ENCODE peak calls at places on chromosomes 1 and 21, in nine cellular contexts. P, D, U, J, H, A, I, B and N are unnamed samples. For H3K36me3, the result is how much of the 10 kb centered on the place peaks cover.

GRCh38 chr1:50279622-50280320 is 143.5 kb downstream of the DMRTA2 start:
- DNase-seq in P (no peak), D (peak), U (peak), J (no peak), H (peak), A (no peak), I (no peak), B (peak), N (peak)

GRCh38 chr1:209688746-209689234 is 13.6 kb downstream of the G0S2 start:
- DNase-seq in P (no peak), D (no peak), U (no peak), J (no peak), H (no peak), A (no peak), I (no peak), B (no peak), N (peak)

GRCh38 chr1:84960371-84960770 is 36.5 kb downstream of the MCOLN2 start:
- DNase-seq in P (no peak), D (no peak), U (no peak), J (no peak), H (no peak), A (no peak), I (no peak), B (no peak), N (peak)

GRCh38 chr1:21072721-21073120 is 104.0 kb downstream of the EIF4G3 start:
- DNase-seq in P (no peak), D (no peak), U (no peak), J (no peak), H (no peak), A (no peak), I (no peak), B (no peak), N (peak)

GRCh38 chr1:7117599-7118281 is 332.5 kb downstream of the CAMTA1 start:
- DNase-seq in P (peak), D (no peak), U (no peak), J (no peak), H (peak), A (no peak), I (peak), B (peak), N (peak)

GRCh38 chr1:19596719-19597462 is 47.2 kb upstream of the NBL1 start:
- DNase-seq in P (peak), D (peak), U (peak), J (peak), H (peak), A (peak), I (peak), B (peak), N (peak)

GRCh38 chr1:12078938-12079861 is 16.1 kb downstream of the TNFRSF8 start:
- DNase-seq in P (peak), D (peak), U (peak), J (peak), H (peak), A (no peak), I (no peak), B (peak), N (peak)

GRCh38 chr1:51336711-51337110 is 6.3 kb upstream of the TTC39A start:
- DNase-seq in P (no peak), D (no peak), U (no peak), J (no peak), H (no peak), A (no peak), I (no peak), B (no peak), N (no peak)

GRCh38 chr1:94903318-94904009 is 23.4 kb downstream of the CNN3 start:
- DNase-seq in P (no peak), D (no peak), U (no peak), J (no peak), H (no peak), A (no peak), I (no peak), B (no peak), N (no peak)

GRCh38 chr1:219587817-219588561 is 24.9 kb downstream of the ZC3H11B start:
- DNase-seq in P (no peak), D (no peak), U (no peak), J (no peak), H (no peak), A (no peak), I (no peak), B (no peak), N (peak)

GRCh38 chr1:109910123-109910962 is at the start of gene CSF1:
- DNase-seq in P (no peak), D (peak), U (peak), J (peak), H (peak), A (peak), I (peak), B (peak), N (peak)

GRCh38 chr1:22851517-22851916 is 121.1 kb downstream of the LACTBL1 start:
- DNase-seq in P (no peak), D (no peak), U (no peak), J (no peak), H (no peak), A (no peak), I (no peak), B (no peak), N (no peak)

GRCh38 chr1:183515002-183515689 is 42.8 kb downstream of the SMG7 start:
- DNase-seq in P (no peak), D (no peak), U (no peak), J (no peak), H (no peak), A (no peak), I (no peak), B (no peak), N (peak)

DNA sequence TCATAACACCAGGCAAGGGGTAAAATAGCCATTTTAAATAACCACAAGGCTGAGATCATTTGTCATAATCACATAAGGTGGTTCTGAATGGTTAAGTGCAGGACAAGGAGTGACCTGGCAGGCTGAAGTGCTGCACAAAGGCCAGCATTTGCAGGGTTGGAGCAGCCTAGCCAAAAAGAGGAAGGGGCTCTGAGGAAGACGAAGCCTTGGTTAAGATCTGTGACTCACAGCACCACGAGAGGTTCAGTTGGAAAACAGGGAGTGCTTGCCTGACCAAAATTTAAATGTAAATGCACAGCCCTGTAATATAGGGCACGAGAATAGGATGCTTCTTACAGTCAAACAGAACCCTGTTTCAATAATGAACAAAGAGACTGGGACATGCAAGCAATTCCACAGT is 12.1 kb downstream of the ATP5PF start:
- DNase-seq in P (no peak), D (no peak), U (no peak), J (no peak), H (no peak), A (no peak), I (no peak), B (no peak), N (no peak)
- H3K36me3 ChIP-seq in P (under half), D (under half), U (half or more), J (under half), H (under half), A (half or more), I (under half), B (under half), N (half or more)

DNA sequence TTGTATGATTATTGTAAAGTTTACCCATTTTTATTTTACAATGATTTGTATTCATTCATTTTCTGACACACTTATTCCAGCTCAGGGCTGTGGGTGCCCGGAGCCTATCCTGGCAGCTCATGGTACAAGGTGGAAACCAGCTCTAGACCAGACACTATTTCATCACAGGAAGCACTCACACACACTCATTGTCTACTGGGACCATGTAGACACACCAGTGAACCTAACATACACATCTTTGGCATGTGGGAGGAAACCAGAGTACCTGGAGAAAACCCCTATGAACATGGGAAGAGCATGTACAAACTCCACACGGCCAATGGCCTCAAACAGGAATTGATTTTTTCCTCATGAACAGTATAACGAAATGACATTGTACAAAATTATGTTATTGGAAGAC is 2.4 kb downstream of the DTL start:
- DNase-seq in P (no peak), D (no peak), U (no peak), J (no peak), H (no peak), A (no peak), I (no peak), B (no peak), N (no peak)
- H3K36me3 ChIP-seq in P (under half), D (under half), U (under half), J (under half), H (under half), A (under half), I (under half), B (under half), N (under half)

GRCh38 chr1:44336668-44337067 is 18.4 kb downstream of the ERI3 start:
- DNase-seq in P (no peak), D (no peak), U (no peak), J (no peak), H (no peak), A (no peak), I (no peak), B (no peak), N (no peak)
- H3K36me3 ChIP-seq in P (under half), D (under half), U (half or more), J (under half), H (under half), A (half or more), I (under half), B (under half), N (under half)

DNA sequence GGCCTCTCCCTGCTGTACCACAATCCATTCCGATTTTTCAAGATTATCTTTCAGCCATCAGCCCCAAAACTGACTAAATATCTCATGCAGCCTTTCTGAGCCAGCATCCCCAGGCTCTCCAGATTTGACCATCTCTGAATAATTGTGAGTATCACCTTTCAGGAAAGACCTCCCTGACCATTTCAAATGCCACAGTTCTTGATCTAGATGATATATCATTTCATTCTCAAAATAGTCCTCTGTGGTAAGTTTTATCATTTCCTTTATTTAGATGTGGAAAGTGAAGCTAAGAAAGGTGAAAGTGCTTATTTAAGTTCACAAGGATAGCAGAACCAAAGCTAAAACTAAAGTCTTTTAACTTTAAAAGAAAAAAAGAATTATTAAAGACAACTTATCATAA is 244.0 kb downstream of the PLPP3 start:
- DNase-seq in P (no peak), D (no peak), U (no peak), J (no peak), H (no peak), A (no peak), I (no peak), B (no peak), N (no peak)
- H3K36me3 ChIP-seq in P (under half), D (under half), U (under half), J (under half), H (under half), A (under half), I (under half), B (under half), N (under half)

GRCh38 chr1:43547538-43548072 is 16.9 kb downstream of the PTPRF start:
- DNase-seq in P (no peak), D (no peak), U (no peak), J (no peak), H (no peak), A (no peak), I (no peak), B (no peak), N (no peak)

GRCh38 chr1:43546388-43547100 is 15.9 kb downstream of the PTPRF start:
- DNase-seq in P (no peak), D (no peak), U (no peak), J (no peak), H (no peak), A (no peak), I (no peak), B (no peak), N (no peak)

GRCh38 chr1:43543567-43543966 is 12.9 kb downstream of the PTPRF start:
- DNase-seq in P (no peak), D (no peak), U (no peak), J (no peak), H (no peak), A (no peak), I (no peak), B (no peak), N (no peak)

GRCh38 chr1:43545686-43546387 is 15.2 kb downstream of the PTPRF start:
- DNase-seq in P (no peak), D (peak), U (peak), J (no peak), H (peak), A (no peak), I (peak), B (peak), N (no peak)

GRCh38 chr1:43545321-43545685 is 14.6 kb downstream of the PTPRF start:
- DNase-seq in P (no peak), D (no peak), U (no peak), J (no peak), H (no peak), A (no peak), I (no peak), B (no peak), N (no peak)
- H3K36me3 ChIP-seq in P (under half), D (under half), U (under half), J (under half), H (under half), A (under half), I (under half), B (under half), N (under half)

GRCh38 chr1:161115132-161115711 is 2.6 kb downstream of the PFDN2 start:
- DNase-seq in P (peak), D (no peak), U (no peak), J (no peak), H (no peak), A (no peak), I (no peak), B (no peak), N (no peak)

GRCh38 chr1:161117681-161118581 is at the start of the genes NIT1 and PFDN2:
- DNase-seq in P (peak), D (peak), U (peak), J (peak), H (peak), A (peak), I (peak), B (peak), N (peak)

GRCh38 chr1:161119017-161119378 is 1.1 kb downstream of the NIT1 start:
- DNase-seq in P (no peak), D (no peak), U (peak), J (no peak), H (peak), A (peak), I (peak), B (peak), N (no peak)

GRCh38 chr1:161113915-161114314 is 3.9 kb downstream of the PFDN2 start:
- DNase-seq in P (no peak), D (no peak), U (no peak), J (no peak), H (no peak), A (no peak), I (no peak), B (no peak), N (no peak)

DNA sequence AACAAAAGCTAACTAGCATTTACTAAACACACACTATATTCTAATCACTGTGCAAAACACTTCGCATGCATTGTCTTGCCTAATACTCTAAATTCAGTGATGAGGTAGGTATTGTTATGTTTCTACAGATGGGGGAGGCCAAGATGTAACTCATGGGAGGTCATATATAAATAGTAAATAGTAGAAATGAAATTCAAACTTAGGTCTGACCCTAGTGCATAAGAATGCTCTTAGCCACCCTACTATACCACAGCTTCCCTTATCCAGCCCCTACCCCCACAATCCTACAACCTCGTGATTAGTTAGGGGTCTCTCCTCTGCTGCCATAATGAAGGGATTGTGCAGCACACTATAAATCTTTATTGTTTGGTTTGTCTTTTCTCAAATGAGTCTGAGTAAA is 3.3 kb downstream of the PFDN2 start:
- DNase-seq in P (no peak), D (no peak), U (no peak), J (no peak), H (no peak), A (no peak), I (no peak), B (no peak), N (no peak)
- H3K36me3 ChIP-seq in P (under half), D (under half), U (under half), J (under half), H (under half), A (under half), I (under half), B (under half), N (under half)

DNA sequence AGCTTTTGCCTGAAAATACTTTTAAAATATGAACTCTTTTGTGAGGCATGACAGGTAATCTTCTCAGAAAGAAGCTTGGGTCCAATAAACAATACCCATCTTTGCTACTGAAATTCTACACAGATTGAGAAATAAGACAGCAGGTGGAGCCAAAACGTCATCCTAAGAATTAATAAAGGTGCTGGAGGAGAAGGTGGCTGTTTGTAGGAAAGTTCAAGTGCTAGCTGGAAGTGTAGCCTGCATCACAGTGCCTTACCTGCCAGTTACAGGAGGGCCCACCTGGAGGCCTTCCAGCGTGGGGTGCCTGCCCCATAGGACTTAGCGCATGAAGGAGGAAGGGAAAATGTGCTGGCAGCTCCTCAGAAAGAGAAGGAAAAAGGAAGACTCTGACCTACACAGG is 93.7 kb downstream of the TTC3 start:
- DNase-seq in P (peak), D (no peak), U (no peak), J (no peak), H (no peak), A (no peak), I (no peak), B (peak), N (no peak)
- H3K36me3 ChIP-seq in P (half or more), D (under half), U (half or more), J (under half), H (under half), A (half or more), I (under half), B (under half), N (half or more)

GRCh38 chr21:44700101-44701022 is 3.4 kb downstream of the KRTAP10-12 start:
- DNase-seq in P (no peak), D (peak), U (no peak), J (peak), H (no peak), A (no peak), I (no peak), B (no peak), N (no peak)
- H3K36me3 ChIP-seq in P (under half), D (under half), U (under half), J (under half), H (under half), A (under half), I (under half), B (under half), N (under half)

GRCh38 chr21:45477176-45478114 is 64.8 kb downstream of the SLC19A1 start:
- DNase-seq in P (no peak), D (no peak), U (no peak), J (no peak), H (no peak), A (no peak), I (no peak), B (no peak), N (no peak)

GRCh38 chr21:45476582-45476981 is 65.7 kb downstream of the SLC19A1 start:
- DNase-seq in P (no peak), D (no peak), U (no peak), J (no peak), H (no peak), A (no peak), I (no peak), B (no peak), N (no peak)

GRCh38 chr21:45475004-45475685 is 67.1 kb downstream of the SLC19A1 start:
- DNase-seq in P (no peak), D (no peak), U (no peak), J (no peak), H (no peak), A (no peak), I (no peak), B (no peak), N (no peak)

GRCh38 chr21:45474323-45474950 is 67.8 kb downstream of the SLC19A1 start:
- DNase-seq in P (no peak), D (no peak), U (no peak), J (no peak), H (no peak), A (no peak), I (no peak), B (no peak), N (no peak)

GRCh38 chr21:45475797-45476570 is 66.3 kb downstream of the SLC19A1 start:
- DNase-seq in P (no peak), D (no peak), U (no peak), J (no peak), H (no peak), A (no peak), I (no peak), B (no peak), N (no peak)
- H3K36me3 ChIP-seq in P (under half), D (under half), U (half or more), J (under half), H (under half), A (half or more), I (under half), B (under half), N (under half)